ENCODE peak calls at places on chromosomes 6 and 20, in eight cellular contexts. One of them, this sample, is unnamed.

GRCh38 chr6:53862517-53863457 is 68.0 kb downstream of the LRRC1 start:
- DNase-seq in NCI-H1092: no peak
- DNase-seq in activated T-helper 1 cell treated with anti-CD3 and anti-CD28 coated beads, Interleukin-2, amount 50 U/mL, for 16 hours: no peak
- DNase-seq in ACHN: no peak
- DNase-seq in fibroblast of lung: peak
- DNase-seq in fibroblast of pulmonary artery: peak
- DNase-seq in anterior cingulate cortex: no peak
- DNase-seq in adrenal gland: peak
- DNase-seq in this sample: peak

GRCh38 chr20:38604873-38605303 is 3.3 kb downstream of the ARHGAP40 start:
- DNase-seq in NCI-H1092: no peak
- DNase-seq in activated T-helper 1 cell treated with anti-CD3 and anti-CD28 coated beads, Interleukin-2, amount 50 U/mL, for 16 hours: no peak
- DNase-seq in ACHN: peak
- DNase-seq in fibroblast of lung: peak
- DNase-seq in fibroblast of pulmonary artery: peak
- DNase-seq in anterior cingulate cortex: no peak
- DNase-seq in adrenal gland: no peak
- DNase-seq in this sample: no peak

GRCh38 chr20:21702001-21702400 is 3.5 kb upstream of the PAX1 start:
- DNase-seq in NCI-H1092: no peak
- DNase-seq in activated T-helper 1 cell treated with anti-CD3 and anti-CD28 coated beads, Interleukin-2, amount 50 U/mL, for 16 hours: no peak
- DNase-seq in ACHN: no peak
- DNase-seq in fibroblast of lung: no peak
- DNase-seq in fibroblast of pulmonary artery: no peak
- DNase-seq in anterior cingulate cortex: no peak
- DNase-seq in adrenal gland: no peak
- DNase-seq in this sample: no peak

GRCh38 chr6:121435444-121436069 is at the start of gene GJA1:
- DNase-seq in NCI-H1092: no peak
- DNase-seq in activated T-helper 1 cell treated with anti-CD3 and anti-CD28 coated beads, Interleukin-2, amount 50 U/mL, for 16 hours: no peak
- DNase-seq in ACHN: peak
- DNase-seq in fibroblast of lung: peak
- DNase-seq in fibroblast of pulmonary artery: peak
- DNase-seq in anterior cingulate cortex: no peak
- DNase-seq in adrenal gland: peak
- DNase-seq in this sample: no peak

GRCh38 chr6:134589512-134589911 is 271.6 kb upstream of the SGK1 start:
- DNase-seq in NCI-H1092: no peak
- DNase-seq in activated T-helper 1 cell treated with anti-CD3 and anti-CD28 coated beads, Interleukin-2, amount 50 U/mL, for 16 hours: no peak
- DNase-seq in ACHN: peak
- DNase-seq in fibroblast of lung: peak
- DNase-seq in fibroblast of pulmonary artery: peak
- DNase-seq in anterior cingulate cortex: no peak
- DNase-seq in adrenal gland: no peak
- DNase-seq in this sample: no peak

GRCh38 chr20:19384940-19385339 is 172.5 kb downstream of the SLC24A3 start:
- DNase-seq in NCI-H1092: no peak
- DNase-seq in activated T-helper 1 cell treated with anti-CD3 and anti-CD28 coated beads, Interleukin-2, amount 50 U/mL, for 16 hours: no peak
- DNase-seq in ACHN: no peak
- DNase-seq in fibroblast of lung: no peak
- DNase-seq in fibroblast of pulmonary artery: no peak
- DNase-seq in anterior cingulate cortex: no peak
- DNase-seq in adrenal gland: no peak
- DNase-seq in this sample: no peak

GRCh38 chr20:35395728-35396127 is 16.0 kb downstream of the UQCC1 start:
- DNase-seq in NCI-H1092: no peak
- DNase-seq in activated T-helper 1 cell treated with anti-CD3 and anti-CD28 coated beads, Interleukin-2, amount 50 U/mL, for 16 hours: no peak
- DNase-seq in ACHN: peak
- DNase-seq in fibroblast of lung: peak
- DNase-seq in fibroblast of pulmonary artery: peak
- DNase-seq in anterior cingulate cortex: no peak
- DNase-seq in adrenal gland: peak
- DNase-seq in this sample: no peak

GRCh38 chr6:169890901-169891300 is 139.5 kb downstream of the ERMARD start:
- DNase-seq in NCI-H1092: no peak
- DNase-seq in activated T-helper 1 cell treated with anti-CD3 and anti-CD28 coated beads, Interleukin-2, amount 50 U/mL, for 16 hours: no peak
- DNase-seq in ACHN: no peak
- DNase-seq in fibroblast of lung: no peak
- DNase-seq in fibroblast of pulmonary artery: no peak
- DNase-seq in anterior cingulate cortex: no peak
- DNase-seq in adrenal gland: no peak
- DNase-seq in this sample: no peak

GRCh38 chr6:1608976-1609661 is 596 bp upstream of the FOXC1 start:
- DNase-seq in NCI-H1092: no peak
- DNase-seq in activated T-helper 1 cell treated with anti-CD3 and anti-CD28 coated beads, Interleukin-2, amount 50 U/mL, for 16 hours: no peak
- DNase-seq in ACHN: peak
- DNase-seq in fibroblast of lung: no peak
- DNase-seq in fibroblast of pulmonary artery: no peak
- DNase-seq in anterior cingulate cortex: no peak
- DNase-seq in adrenal gland: no peak
- DNase-seq in this sample: peak

GRCh38 chr6:17233531-17233930 is 47.6 kb upstream of the RBM24 start:
- DNase-seq in NCI-H1092: no peak
- DNase-seq in activated T-helper 1 cell treated with anti-CD3 and anti-CD28 coated beads, Interleukin-2, amount 50 U/mL, for 16 hours: no peak
- DNase-seq in ACHN: no peak
- DNase-seq in fibroblast of lung: peak
- DNase-seq in fibroblast of pulmonary artery: peak
- DNase-seq in anterior cingulate cortex: no peak
- DNase-seq in adrenal gland: no peak
- DNase-seq in this sample: no peak

GRCh38 chr6:30615219-30615957 is 1.7 kb downstream of the PPP1R10 start:
- DNase-seq in NCI-H1092: peak
- DNase-seq in activated T-helper 1 cell treated with anti-CD3 and anti-CD28 coated beads, Interleukin-2, amount 50 U/mL, for 16 hours: no peak
- DNase-seq in ACHN: peak
- DNase-seq in fibroblast of lung: peak
- DNase-seq in fibroblast of pulmonary artery: peak
- DNase-seq in anterior cingulate cortex: no peak
- DNase-seq in adrenal gland: no peak
- DNase-seq in this sample: peak

GRCh38 chr6:10578718-10579117 is 57.6 kb downstream of the GCNT2 start:
- DNase-seq in NCI-H1092: no peak
- DNase-seq in activated T-helper 1 cell treated with anti-CD3 and anti-CD28 coated beads, Interleukin-2, amount 50 U/mL, for 16 hours: no peak
- DNase-seq in ACHN: no peak
- DNase-seq in fibroblast of lung: no peak
- DNase-seq in fibroblast of pulmonary artery: no peak
- DNase-seq in anterior cingulate cortex: no peak
- DNase-seq in adrenal gland: no peak
- DNase-seq in this sample: no peak

GRCh38 chr6:139519571-139520031 is 145.2 kb upstream of the CITED2 start:
- DNase-seq in NCI-H1092: no peak
- DNase-seq in activated T-helper 1 cell treated with anti-CD3 and anti-CD28 coated beads, Interleukin-2, amount 50 U/mL, for 16 hours: no peak
- DNase-seq in ACHN: no peak
- DNase-seq in fibroblast of lung: peak
- DNase-seq in fibroblast of pulmonary artery: peak
- DNase-seq in anterior cingulate cortex: no peak
- DNase-seq in adrenal gland: no peak
- DNase-seq in this sample: no peak

GRCh38 chr20:926646-927045 is 10.5 kb upstream of the ANGPT4 start:
- DNase-seq in NCI-H1092: no peak
- DNase-seq in activated T-helper 1 cell treated with anti-CD3 and anti-CD28 coated beads, Interleukin-2, amount 50 U/mL, for 16 hours: no peak
- DNase-seq in ACHN: no peak
- DNase-seq in fibroblast of lung: no peak
- DNase-seq in fibroblast of pulmonary artery: no peak
- DNase-seq in anterior cingulate cortex: no peak
- DNase-seq in adrenal gland: no peak
- DNase-seq in this sample: no peak

GRCh38 chr20:38190166-38190565 is 25.1 kb upstream of the TGM2 start:
- DNase-seq in NCI-H1092: no peak
- DNase-seq in activated T-helper 1 cell treated with anti-CD3 and anti-CD28 coated beads, Interleukin-2, amount 50 U/mL, for 16 hours: no peak
- DNase-seq in ACHN: no peak
- DNase-seq in fibroblast of lung: no peak
- DNase-seq in fibroblast of pulmonary artery: no peak
- DNase-seq in anterior cingulate cortex: no peak
- DNase-seq in adrenal gland: no peak
- DNase-seq in this sample: no peak

GRCh38 chr6:41707565-41708200 is 27.7 kb downstream of the TFEB start:
- DNase-seq in NCI-H1092: no peak
- DNase-seq in activated T-helper 1 cell treated with anti-CD3 and anti-CD28 coated beads, Interleukin-2, amount 50 U/mL, for 16 hours: no peak
- DNase-seq in ACHN: no peak
- DNase-seq in fibroblast of lung: no peak
- DNase-seq in fibroblast of pulmonary artery: no peak
- DNase-seq in anterior cingulate cortex: no peak
- DNase-seq in adrenal gland: no peak
- DNase-seq in this sample: no peak

GRCh38 chr6:14455942-14456648 is 338.5 kb downstream of the CD83 start:
- DNase-seq in NCI-H1092: no peak
- DNase-seq in activated T-helper 1 cell treated with anti-CD3 and anti-CD28 coated beads, Interleukin-2, amount 50 U/mL, for 16 hours: no peak
- DNase-seq in ACHN: no peak
- DNase-seq in fibroblast of lung: no peak
- DNase-seq in fibroblast of pulmonary artery: no peak
- DNase-seq in anterior cingulate cortex: no peak
- DNase-seq in adrenal gland: no peak
- DNase-seq in this sample: no peak

GRCh38 chr6:150930816-150931215 is 65.3 kb downstream of the MTHFD1L start:
- DNase-seq in NCI-H1092: no peak
- DNase-seq in activated T-helper 1 cell treated with anti-CD3 and anti-CD28 coated beads, Interleukin-2, amount 50 U/mL, for 16 hours: no peak
- DNase-seq in ACHN: no peak
- DNase-seq in fibroblast of lung: peak
- DNase-seq in fibroblast of pulmonary artery: peak
- DNase-seq in anterior cingulate cortex: no peak
- DNase-seq in adrenal gland: no peak
- DNase-seq in this sample: no peak

GRCh38 chr20:53628076-53628475 is 34.4 kb upstream of the ZNF217 start:
- DNase-seq in NCI-H1092: no peak
- DNase-seq in activated T-helper 1 cell treated with anti-CD3 and anti-CD28 coated beads, Interleukin-2, amount 50 U/mL, for 16 hours: no peak
- DNase-seq in ACHN: no peak
- DNase-seq in fibroblast of lung: no peak
- DNase-seq in fibroblast of pulmonary artery: no peak
- DNase-seq in anterior cingulate cortex: no peak
- DNase-seq in adrenal gland: peak
- DNase-seq in this sample: no peak